ENCODE peak calls at places on chromosomes 2 and 18, in five cellular contexts. H is prostate gland, T is GM03348, P is ACHN, V is NCI-H69. G is an unnamed sample.

GRCh38 chr2:27737676-27738348 is 33.7 kb upstream of the MRPL33 start:
- DNase-seq in H (no peak), T (peak), P (no peak), V (peak), G (peak)

GRCh38 chr2:176813526-176814179 is 398.9 kb upstream of the HNRNPA3 start:
- DNase-seq in H (no peak), T (no peak), P (no peak), V (peak), G (no peak)

GRCh38 chr18:49813071-49813320 is 337 bp downstream of the ACAA2 start:
- DNase-seq in H (no peak), T (peak), P (peak), V (peak), G (peak)

GRCh38 chr2:181203412-181203811 is 223.0 kb downstream of the UBE2E3 start:
- DNase-seq in H (no peak), T (peak), P (peak), V (no peak), G (peak)

GRCh38 chr2:8554296-8554806 is 127.5 kb upstream of the ID2 start:
- DNase-seq in H (no peak), T (no peak), P (no peak), V (no peak), G (no peak)

GRCh38 chr2:174492963-174493431 is 6.2 kb upstream of the GPR155 start:
- DNase-seq in H (no peak), T (no peak), P (no peak), V (no peak), G (no peak)

GRCh38 chr18:42131044-42131939 is 176.3 kb downstream of the PIK3C3 start:
- DNase-seq in H (no peak), T (no peak), P (no peak), V (peak), G (no peak)

GRCh38 chr2:150532883-150533282 is 45.4 kb upstream of the RND3 start:
- DNase-seq in H (no peak), T (peak), P (no peak), V (no peak), G (no peak)

GRCh38 chr2:146940016-146940685 is 904.7 kb upstream of the ACVR2A start:
- DNase-seq in H (no peak), T (peak), P (no peak), V (no peak), G (peak)

GRCh38 chr18:46627136-46627535 is 29.9 kb downstream of the LOXHD1 start:
- DNase-seq in H (no peak), T (no peak), P (no peak), V (peak), G (no peak)

GRCh38 chr18:61551586-61551985 is 218.4 kb downstream of the CDH20 start:
- DNase-seq in H (peak), T (peak), P (peak), V (peak), G (peak)

GRCh38 chr2:182715121-182715895 is 749 bp upstream of the DNAJC10 start:
- DNase-seq in H (no peak), T (peak), P (peak), V (peak), G (no peak)

GRCh38 chr2:234266952-234267351 is 216.4 kb downstream of the SPP2 start:
- DNase-seq in H (no peak), T (no peak), P (no peak), V (no peak), G (no peak)

GRCh38 chr2:63050916-63051794 is 525 bp downstream of the OTX1 start:
- DNase-seq in H (no peak), T (no peak), P (peak), V (peak), G (peak)

GRCh38 chr2:225100856-225101294 is 58.6 kb upstream of the DOCK10 start:
- DNase-seq in H (no peak), T (peak), P (peak), V (peak), G (peak)

GRCh38 chr2:7022486-7022885 is 105.3 kb downstream of the RNF144A start:
- DNase-seq in H (no peak), T (no peak), P (no peak), V (no peak), G (no peak)